ENCODE peak calls at places on chromosome 10, in eight cellular contexts. T, D, M, E, S, L, C and A are unnamed samples.
A peak's percentile ranks its signal among the peaks of the same experiment; 100 is the strongest.

GRCh38 chr10:11918384-11918783 is 95.2 kb downstream of the PROSER2 start:
- DNase-seq in T (no peak), D (no peak), M (no peak), E (no peak), S (no peak), L (no peak), C (no peak), A (no peak)

GRCh38 chr10:114565066-114565465 is 93.0 kb downstream of the ABLIM1 start:
- DNase-seq in T (no peak), D (peak; percentile 45), M (no peak), E (peak; percentile 43), S (no peak), L (no peak), C (no peak), A (no peak)

GRCh38 chr10:133440633-133441285 is 13.0 kb upstream of the SCART1 start:
- DNase-seq in T (no peak), D (no peak), M (peak; percentile 5), E (no peak), S (no peak), L (no peak), C (no peak), A (peak; percentile 18)

GRCh38 chr10:122494833-122495232 is 33.5 kb downstream of the HTRA1 start:
- DNase-seq in T (peak; percentile 24), D (peak; percentile 99), M (no peak), E (peak; percentile 95), S (peak; percentile 88), L (no peak), C (no peak), A (no peak)

GRCh38 chr10:110765513-110766375 is 106.0 kb upstream of the PDCD4 start:
- DNase-seq in T (no peak), D (peak; percentile 47), M (no peak), E (no peak), S (no peak), L (no peak), C (no peak), A (no peak)

GRCh38 chr10:125294109-125294508 is 133.7 kb upstream of the CTBP2 start:
- DNase-seq in T (no peak), D (no peak), M (no peak), E (no peak), S (no peak), L (no peak), C (no peak), A (no peak)

GRCh38 chr10:74502963-74503608 is 323.3 kb upstream of the KAT6B start:
- DNase-seq in T (peak; percentile 34), D (peak; percentile 82), M (no peak), E (peak; percentile 37), S (no peak), L (no peak), C (no peak), A (no peak)

GRCh38 chr10:80154978-80155695 is 22.6 kb downstream of the PLAC9 start:
- DNase-seq in T (peak; percentile 90), D (peak; percentile 96), M (no peak), E (peak; percentile 81), S (no peak), L (no peak), C (no peak), A (no peak)

GRCh38 chr10:49292565-49293207 is 6.3 kb upstream of the C10orf71 start:
- DNase-seq in T (no peak), D (no peak), M (no peak), E (no peak), S (no peak), L (no peak), C (no peak), A (no peak)

GRCh38 chr10:131781791-131782190 is 119.0 kb upstream of the PPP2R2D start:
- DNase-seq in T (no peak), D (no peak), M (no peak), E (no peak), S (no peak), L (no peak), C (no peak), A (no peak)

GRCh38 chr10:85666987-85667386 is 699.6 kb downstream of the GRID1 start:
- DNase-seq in T (no peak), D (no peak), M (no peak), E (no peak), S (no peak), L (no peak), C (no peak), A (no peak)

GRCh38 chr10:36251068-36251467 is 609.0 kb upstream of the FZD8 start:
- DNase-seq in T (no peak), D (no peak), M (no peak), E (no peak), S (no peak), L (no peak), C (no peak), A (no peak)

GRCh38 chr10:86970152-86970886 is 2.0 kb downstream of the ADIRF start:
- DNase-seq in T (no peak), D (peak; percentile 67), M (peak; percentile 27), E (no peak), S (peak; percentile 93), L (peak; percentile 87), C (peak; percentile 88), A (peak; percentile 68)

GRCh38 chr10:36489928-36490279 is 635.5 kb upstream of the ANKRD30A start:
- DNase-seq in T (peak; percentile 44), D (peak; percentile 77), M (no peak), E (no peak), S (no peak), L (no peak), C (no peak), A (no peak)

GRCh38 chr10:109992485-109992884 is 15.3 kb upstream of the ADD3 start:
- DNase-seq in T (peak; percentile 39), D (peak; percentile 59), M (no peak), E (peak; percentile 62), S (no peak), L (no peak), C (no peak), A (no peak)

GRCh38 chr10:131033166-131034085 is 278.1 kb downstream of the TCERG1L start:
- DNase-seq in T (no peak), D (no peak), M (no peak), E (no peak), S (no peak), L (no peak), C (no peak), A (no peak)

GRCh38 chr10:30436200-30436599 is 2.2 kb downstream of the MAP3K8 start:
- DNase-seq in T (no peak), D (peak; percentile 73), M (no peak), E (peak; percentile 68), S (no peak), L (no peak), C (no peak), A (peak; percentile 42)

GRCh38 chr10:30438016-30438850 is 4.2 kb downstream of the MAP3K8 start:
- DNase-seq in T (no peak), D (peak; percentile 86), M (no peak), E (no peak), S (no peak), L (no peak), C (no peak), A (no peak)

GRCh38 chr10:30435068-30435422 is 1.1 kb downstream of the MAP3K8 start:
- DNase-seq in T (no peak), D (peak; percentile 70), M (peak; percentile 40), E (peak; percentile 40), S (no peak), L (peak; percentile 41), C (peak; percentile 76), A (peak; percentile 49)

GRCh38 chr10:30436688-30437038 is 2.7 kb downstream of the MAP3K8 start:
- DNase-seq in T (no peak), D (no peak), M (no peak), E (no peak), S (no peak), L (no peak), C (no peak), A (no peak)

DNA sequence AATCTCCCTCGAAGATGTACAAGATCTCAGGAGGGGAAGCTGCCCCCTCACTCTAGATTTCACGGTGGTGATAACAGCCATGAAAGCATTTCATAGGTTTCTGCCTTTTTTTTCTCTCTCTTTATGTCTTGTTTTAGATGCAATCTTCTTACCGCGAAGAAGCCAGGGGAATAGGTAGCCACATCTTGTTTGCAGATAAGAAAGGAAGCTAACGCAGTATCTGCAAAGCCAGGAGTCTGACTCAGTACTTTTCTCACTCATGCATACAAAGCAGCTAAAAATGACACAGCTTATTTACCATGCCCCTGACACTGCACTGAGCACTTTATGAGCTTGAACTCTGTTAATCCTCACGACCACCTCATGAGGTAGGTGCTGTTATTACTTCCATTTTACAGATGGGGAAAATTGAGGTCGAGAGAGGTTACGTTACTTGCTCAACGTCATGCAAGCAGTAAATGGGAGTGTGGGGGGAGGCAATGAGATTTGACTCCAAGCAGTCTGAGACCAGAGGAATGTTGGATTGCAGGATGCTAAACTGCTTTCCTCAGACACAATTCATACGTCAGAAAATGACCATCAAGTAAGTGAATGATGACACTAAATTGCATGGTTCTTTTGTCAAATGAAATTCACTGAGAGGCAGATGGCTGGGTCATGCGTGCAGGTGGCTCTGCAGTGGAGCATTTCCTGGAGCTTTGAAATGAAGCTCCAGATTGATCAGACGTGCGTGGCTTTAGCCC is 3.2 kb downstream of the MAP3K8 start:
- DNase-seq in T (no peak), D (peak; percentile 81), M (no peak), E (peak; percentile 69), S (no peak), L (no peak), C (no peak), A (no peak)
- H3K4me3 ChIP-seq in T (peak overlapping the region; percentile 29), D (peak overlapping the region; percentile 15), M (peak overlapping the region; percentile 4), E (peak overlapping the region; percentile 9), S (peak overlapping the region; percentile 93), L (no peak overlapping the region), C (peak overlapping the region; percentile 99), A (no peak overlapping the region)

GRCh38 chr10:94049911-94050310 is 56.2 kb downstream of the PLCE1 start:
- DNase-seq in T (no peak), D (no peak), M (no peak), E (no peak), S (no peak), L (no peak), C (no peak), A (no peak)
- TF ChIP-seq CTCF in T (no peak), D (no peak), M (no peak), E (no peak), S (no peak), L (no peak), C (no peak), A (no peak)

GRCh38 chr10:104084482-104085142 is 1.1 kb downstream of the COL17A1 start:
- DNase-seq in T (no peak), D (no peak), M (no peak), E (no peak), S (no peak), L (no peak), C (no peak), A (no peak)
- H3K4me3 ChIP-seq in T (no peak overlapping the region), D (no peak overlapping the region), M (no peak overlapping the region), E (no peak overlapping the region), S (no peak overlapping the region), L (no peak overlapping the region), C (no peak overlapping the region), A (no peak overlapping the region)

DNA sequence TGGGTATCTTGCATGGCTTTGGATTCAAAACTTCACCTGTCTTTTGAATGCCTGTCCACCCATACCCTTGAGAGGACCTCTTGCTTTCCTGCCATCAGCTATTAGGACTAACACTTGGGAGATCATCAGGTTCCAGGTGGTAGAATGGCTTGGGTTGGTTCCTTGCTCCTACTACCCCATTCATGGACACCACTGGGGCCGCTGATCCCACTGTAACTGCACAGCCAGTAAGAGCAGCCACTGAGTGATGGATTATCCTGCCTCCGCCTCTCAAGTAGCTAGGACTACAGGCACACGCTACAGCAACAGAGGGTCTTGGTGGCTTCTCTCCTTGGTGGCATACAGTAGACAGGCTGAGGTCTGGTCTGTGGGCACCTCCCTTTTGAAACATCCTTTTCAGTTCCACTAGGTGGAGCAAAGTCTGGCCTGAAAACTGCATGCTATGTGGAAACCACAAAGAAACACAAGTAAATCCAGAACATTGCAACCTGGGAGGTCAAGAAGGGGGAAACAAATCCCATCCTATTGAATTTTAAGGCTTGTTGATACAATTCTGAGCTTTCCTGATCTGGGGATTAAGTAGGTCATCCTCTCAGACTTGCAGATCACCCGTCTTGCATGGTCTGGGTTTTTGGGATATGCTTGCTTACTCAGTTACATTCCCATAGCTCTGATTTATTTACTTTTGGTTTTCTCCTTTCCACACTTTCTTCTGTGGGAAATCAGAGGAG is 9.4 kb downstream of the WBP1L start:
- DNase-seq in T (peak; percentile 59), D (peak; percentile 82), M (no peak), E (peak; percentile 71), S (no peak), L (no peak), C (peak; percentile 61), A (no peak)
- TF ChIP-seq CTCF in T (peak; percentile 75), D (peak; percentile 72), M (peak; percentile 49), E (peak; percentile 79), S (peak; percentile 53), L (peak; percentile 58), C (peak; percentile 28), A (no peak)